ENCODE peak calls at places on chromosomes 5 and 9, in four cellular contexts. E is transverse colon; D is CD4-positive, alpha-beta memory T cell; Y is hepatocyte. K is an unnamed sample. For H3K27me3 and H3K4me1, the result is how much of the 10 kb centered on the place peaks cover.

GRCh38 chr9:136438909-136439549 is 616 bp downstream of the INPP5E start:
- DNase-seq in E (peak), D (peak), Y (peak), K (no peak)

GRCh38 chr9:76634356-76635054 is 129.7 kb upstream of the PCA3 start:
- DNase-seq in E (no peak), D (no peak), Y (peak), K (no peak)

GRCh38 chr9:115913666-115914065 is 239.9 kb upstream of the PAPPA start:
- DNase-seq in E (no peak), D (no peak), Y (no peak), K (no peak)

GRCh38 chr5:132491368-132492364 is 1.1 kb upstream of the IRF1 start:
- DNase-seq in E (peak), D (peak), Y (peak), K (no peak)

GRCh38 chr9:113898151-113898550 is 22.0 kb downstream of the ZNF618 start:
- DNase-seq in E (no peak), D (no peak), Y (no peak), K (no peak)

GRCh38 chr9:98794802-98795201 is 1.6 kb downstream of the ANKS6 start:
- DNase-seq in E (no peak), D (no peak), Y (peak), K (no peak)

GRCh38 chr5:178483620-178484019 is 106.6 kb downstream of the COL23A1 start:
- DNase-seq in E (peak), D (peak), Y (no peak), K (no peak)

GRCh38 chr5:113031132-113031531 is 54.5 kb downstream of the DCP2 start:
- DNase-seq in E (no peak), D (no peak), Y (no peak), K (no peak)

GRCh38 chr9:111914749-111915424 is 18.3 kb downstream of the UGCG start:
- DNase-seq in E (no peak), D (no peak), Y (no peak), K (peak)

GRCh38 chr5:15683332-15683731 is 183.4 kb downstream of the FBXL7 start:
- DNase-seq in E (peak), D (no peak), Y (peak), K (no peak)

GRCh38 chr5:34552686-34553085 is 103.4 kb upstream of the RAI14 start:
- DNase-seq in E (no peak), D (no peak), Y (no peak), K (no peak)

GRCh38 chr5:73158313-73158712 is 14.7 kb upstream of the TMEM174 start:
- DNase-seq in E (no peak), D (no peak), Y (no peak), K (no peak)

GRCh38 chr9:69546265-69546664 is 125.9 kb downstream of the APBA1 start:
- DNase-seq in E (peak), D (no peak), Y (peak), K (no peak)

GRCh38 chr9:93105620-93106019 is 9.6 kb downstream of the CARD19 start:
- DNase-seq in E (no peak), D (no peak), Y (no peak), K (no peak)

GRCh38 chr5:4086081-4086480 is 490.4 kb downstream of the IRX1 start:
- DNase-seq in E (no peak), D (no peak), Y (no peak), K (no peak)

GRCh38 chr9:110146371-110146770 is 61.6 kb downstream of the C9orf152 start:
- DNase-seq in E (no peak), D (no peak), Y (no peak), K (no peak)

GRCh38 chr9:137085918-137086530 is 761 bp upstream of the MAN1B1 start:
- DNase-seq in E (peak), D (no peak), Y (peak), K (no peak)

GRCh38 chr5:157076558-157076957 is 17.6 kb upstream of the HAVCR1 start:
- DNase-seq in E (no peak), D (no peak), Y (no peak), K (no peak)

GRCh38 chr9:84151236-84151635 is 170.6 kb downstream of the RMI1 start:
- DNase-seq in E (no peak), D (no peak), Y (no peak), K (peak)

GRCh38 chr9:14314929-14315753 is 1.2 kb upstream of the NFIB start:
- DNase-seq in E (peak), D (no peak), Y (peak), K (peak)

GRCh38 chr5:1052641-1053390 is 44.2 kb downstream of the NKD2 start:
- DNase-seq in E (no peak), D (no peak), Y (no peak), K (no peak)

DNA sequence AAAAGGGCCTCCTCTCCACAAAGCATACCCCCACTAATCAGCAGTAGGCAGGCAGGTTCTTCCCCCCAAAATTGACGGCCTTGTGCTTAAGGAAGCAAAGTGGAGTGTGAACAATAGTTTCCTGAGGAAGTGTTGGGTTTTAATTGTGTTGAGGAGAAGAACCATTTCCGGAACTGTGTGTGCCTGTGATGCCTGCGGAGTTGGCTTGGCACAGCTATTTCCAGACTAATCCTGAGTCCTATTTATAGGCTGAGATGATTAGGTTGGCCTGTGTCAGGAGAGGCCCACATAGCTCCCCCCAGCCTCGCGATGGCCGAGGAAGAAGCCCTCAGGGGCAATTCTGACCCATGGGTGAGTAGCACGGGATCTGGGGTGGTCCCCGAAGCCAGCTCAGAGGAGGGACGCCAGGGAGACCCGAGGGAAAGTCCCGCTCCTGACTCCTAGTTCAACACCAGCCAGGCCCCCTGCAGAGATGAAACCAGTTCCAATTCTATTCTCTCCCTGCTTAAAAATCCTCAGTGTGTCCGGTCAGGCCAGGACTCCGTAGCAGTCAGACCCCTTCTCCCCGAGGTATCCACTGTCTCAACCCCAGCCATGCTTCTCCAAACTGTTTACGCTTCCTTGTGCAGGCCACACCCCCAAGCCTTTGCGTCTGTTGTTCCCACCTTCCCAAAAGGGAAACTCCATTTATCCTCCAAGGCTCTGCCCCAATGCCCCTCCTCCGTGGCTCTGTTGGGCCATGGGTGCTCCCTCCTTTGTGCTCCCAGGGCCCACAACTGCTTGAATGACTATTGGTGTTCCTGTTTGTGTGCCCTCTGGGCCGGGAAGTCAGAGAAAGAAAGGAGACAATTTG is 18.1 kb downstream of the GSN start:
- DNase-seq in E (peak), D (no peak), Y (peak), K (peak)
- H3K27me3 ChIP-seq in E (under half), D (under half), Y (under half), K (under half)

GRCh38 chr9:79660615-79661014 is 88.8 kb downstream of the TLE4 start:
- DNase-seq in E (no peak), D (no peak), Y (no peak), K (no peak)

GRCh38 chr9:79662553-79662956 is 90.8 kb downstream of the TLE4 start:
- DNase-seq in E (no peak), D (peak), Y (no peak), K (peak)

GRCh38 chr9:79661279-79661678 is 89.5 kb downstream of the TLE4 start:
- DNase-seq in E (no peak), D (no peak), Y (no peak), K (no peak)

GRCh38 chr9:79663299-79663698 is 91.5 kb downstream of the TLE4 start:
- DNase-seq in E (no peak), D (no peak), Y (no peak), K (peak)

DNA sequence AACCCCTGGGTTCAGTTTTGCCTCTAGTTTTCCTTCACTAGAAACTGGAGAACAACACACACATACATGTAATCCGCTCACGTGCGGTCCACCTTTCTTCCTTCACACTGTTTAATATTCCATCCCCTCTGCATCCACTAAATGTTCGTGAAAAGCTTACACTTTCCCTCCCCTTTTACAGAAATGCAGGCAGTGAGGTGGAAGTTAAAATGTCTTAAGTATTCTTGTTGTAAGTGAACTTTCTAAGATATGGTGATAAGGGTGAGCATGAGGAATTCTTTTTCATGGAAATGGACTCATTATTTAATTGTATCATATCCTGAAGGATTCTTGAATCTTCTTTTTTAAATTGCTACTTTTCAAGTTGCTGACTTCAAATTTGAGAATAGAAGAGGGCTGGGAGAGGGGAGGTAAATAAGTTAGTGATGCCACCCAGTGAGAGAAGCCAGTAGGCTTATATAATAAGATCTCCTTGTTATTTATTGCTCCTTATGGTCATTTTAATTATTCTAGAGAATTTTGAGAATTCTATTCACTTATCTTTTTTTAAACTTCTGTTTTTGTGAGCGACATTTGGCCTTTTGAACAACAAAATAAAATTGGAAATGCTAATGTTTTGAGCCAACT is 90.3 kb downstream of the TLE4 start:
- DNase-seq in E (no peak), D (no peak), Y (no peak), K (no peak)
- H3K4me1 ChIP-seq in E (under half), D (under half), Y (under half), K (under half)

GRCh38 chr5:77321793-77322394 is 111.4 kb downstream of the PDE8B start:
- DNase-seq in E (no peak), D (no peak), Y (no peak), K (no peak)

GRCh38 chr5:77316871-77317661 is 106.6 kb downstream of the PDE8B start:
- DNase-seq in E (no peak), D (no peak), Y (no peak), K (no peak)

GRCh38 chr5:77319140-77319539 is 108.7 kb downstream of the PDE8B start:
- DNase-seq in E (no peak), D (no peak), Y (no peak), K (no peak)

GRCh38 chr5:77322406-77322805 is 111.9 kb downstream of the PDE8B start:
- DNase-seq in E (no peak), D (no peak), Y (no peak), K (no peak)

DNA sequence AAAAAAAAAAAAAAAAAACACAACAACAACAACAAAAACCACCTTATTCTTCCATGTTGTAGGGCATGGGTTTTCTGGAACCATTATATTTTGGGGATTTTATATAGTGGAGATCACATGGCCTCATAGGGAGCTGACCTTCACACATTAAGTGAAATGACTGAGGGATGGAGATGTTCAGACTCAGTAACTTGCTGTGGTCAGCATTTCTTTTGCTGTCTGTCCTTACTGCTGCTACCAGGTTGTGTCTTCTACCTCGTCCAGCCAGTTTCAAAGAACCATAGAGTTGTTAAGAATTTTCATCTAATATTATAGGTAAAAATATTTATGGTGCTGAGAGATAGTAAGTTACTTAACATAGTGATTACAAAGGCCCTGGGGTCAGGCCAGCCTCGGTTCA is 107.6 kb downstream of the PDE8B start:
- DNase-seq in E (no peak), D (no peak), Y (no peak), K (no peak)
- H3K4me3 ChIP-seq in E (no peak), D (no peak), Y (no peak), K (no peak)

DNA sequence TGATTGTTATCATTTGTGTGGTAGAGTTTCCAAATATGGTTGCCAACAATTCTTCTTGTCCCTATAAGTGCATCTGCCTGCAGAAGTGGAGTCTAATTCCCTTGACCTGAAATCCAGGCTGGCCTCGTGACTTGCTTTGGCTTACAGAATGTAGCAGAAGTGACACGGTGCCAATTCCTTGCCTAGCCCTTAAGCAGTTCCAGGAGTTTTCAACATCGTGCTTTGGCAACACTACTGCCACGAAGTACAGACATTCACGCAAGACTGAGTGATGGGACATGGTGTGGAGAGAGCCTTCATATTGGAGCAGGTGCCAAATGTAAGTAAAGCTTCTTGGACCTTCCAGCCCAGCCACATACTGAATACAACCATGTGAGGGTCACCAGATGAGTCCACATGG is 92.9 kb upstream of the NEK6 start:
- DNase-seq in E (no peak), D (no peak), Y (no peak), K (no peak)
- H3K27me3 ChIP-seq in E (under half), D (under half), Y (under half), K (under half)